ENCODE peak calls at places on chromosomes 13 and 19, in five cellular contexts. One of them, this sample, is unnamed.

GRCh38 chr13:75481176-75482069 is 546 bp downstream of the TBC1D4 start:
- DNase-seq in caudate nucleus: peak
- DNase-seq in neural progenitor cell: peak
- DNase-seq in OCI-LY7: peak
- DNase-seq in heart right ventricle: peak
- DNase-seq in this sample: peak

GRCh38 chr19:7395360-7395781 is 46.6 kb downstream of the ARHGEF18 start:
- DNase-seq in caudate nucleus: no peak
- DNase-seq in neural progenitor cell: peak
- DNase-seq in OCI-LY7: no peak
- DNase-seq in heart right ventricle: no peak
- DNase-seq in this sample: no peak

GRCh38 chr13:35086667-35087066 is 144.6 kb downstream of the NBEA start:
- DNase-seq in caudate nucleus: no peak
- DNase-seq in neural progenitor cell: no peak
- DNase-seq in OCI-LY7: no peak
- DNase-seq in heart right ventricle: no peak
- DNase-seq in this sample: no peak

GRCh38 chr13:51782026-51782710 is 21.8 kb downstream of the DHRS12 start:
- DNase-seq in caudate nucleus: no peak
- DNase-seq in neural progenitor cell: no peak
- DNase-seq in OCI-LY7: no peak
- DNase-seq in heart right ventricle: no peak
- DNase-seq in this sample: no peak

GRCh38 chr19:4198467-4199126 is 16.1 kb downstream of the ANKRD24 start:
- DNase-seq in caudate nucleus: no peak
- DNase-seq in neural progenitor cell: no peak
- DNase-seq in OCI-LY7: no peak
- DNase-seq in heart right ventricle: no peak
- DNase-seq in this sample: no peak

GRCh38 chr19:38843175-38843758 is 6.5 kb downstream of the HNRNPL start:
- DNase-seq in caudate nucleus: no peak
- DNase-seq in neural progenitor cell: no peak
- DNase-seq in OCI-LY7: no peak
- DNase-seq in heart right ventricle: no peak
- DNase-seq in this sample: no peak

GRCh38 chr19:3057275-3057714 is 5.0 kb downstream of the TLE5 start:
- DNase-seq in caudate nucleus: peak
- DNase-seq in neural progenitor cell: no peak
- DNase-seq in OCI-LY7: no peak
- DNase-seq in heart right ventricle: peak
- DNase-seq in this sample: peak

GRCh38 chr13:76754414-76754813 is 131.8 kb downstream of the KCTD12 start:
- DNase-seq in caudate nucleus: no peak
- DNase-seq in neural progenitor cell: no peak
- DNase-seq in OCI-LY7: no peak
- DNase-seq in heart right ventricle: peak
- DNase-seq in this sample: no peak

GRCh38 chr19:10009269-10009665 is 1.0 kb downstream of the COL5A3 start:
- DNase-seq in caudate nucleus: no peak
- DNase-seq in neural progenitor cell: peak
- DNase-seq in OCI-LY7: no peak
- DNase-seq in heart right ventricle: peak
- DNase-seq in this sample: peak

GRCh38 chr19:8116437-8117293 is 32.7 kb downstream of the FBN3 start:
- DNase-seq in caudate nucleus: no peak
- DNase-seq in neural progenitor cell: no peak
- DNase-seq in OCI-LY7: peak
- DNase-seq in heart right ventricle: no peak
- DNase-seq in this sample: no peak

GRCh38 chr19:56748443-56748842 is 76.9 kb upstream of the ZNF835 start:
- DNase-seq in caudate nucleus: no peak
- DNase-seq in neural progenitor cell: no peak
- DNase-seq in OCI-LY7: peak
- DNase-seq in heart right ventricle: no peak
- DNase-seq in this sample: no peak

GRCh38 chr13:35600137-35600536 is 123.6 kb upstream of the MAB21L1 start:
- DNase-seq in caudate nucleus: no peak
- DNase-seq in neural progenitor cell: no peak
- DNase-seq in OCI-LY7: no peak
- DNase-seq in heart right ventricle: no peak
- DNase-seq in this sample: no peak

GRCh38 chr19:38676023-38676877 is 28.8 kb downstream of the ACTN4 start:
- DNase-seq in caudate nucleus: no peak
- DNase-seq in neural progenitor cell: no peak
- DNase-seq in OCI-LY7: peak
- DNase-seq in heart right ventricle: peak
- DNase-seq in this sample: no peak

GRCh38 chr13:52383362-52383761 is 22.6 kb downstream of the THSD1 start:
- DNase-seq in caudate nucleus: no peak
- DNase-seq in neural progenitor cell: no peak
- DNase-seq in OCI-LY7: no peak
- DNase-seq in heart right ventricle: no peak
- DNase-seq in this sample: no peak

GRCh38 chr19:55340784-55341147 is 1.1 kb downstream of the KMT5C start:
- DNase-seq in caudate nucleus: no peak
- DNase-seq in neural progenitor cell: peak
- DNase-seq in OCI-LY7: no peak
- DNase-seq in heart right ventricle: no peak
- DNase-seq in this sample: no peak

DNA sequence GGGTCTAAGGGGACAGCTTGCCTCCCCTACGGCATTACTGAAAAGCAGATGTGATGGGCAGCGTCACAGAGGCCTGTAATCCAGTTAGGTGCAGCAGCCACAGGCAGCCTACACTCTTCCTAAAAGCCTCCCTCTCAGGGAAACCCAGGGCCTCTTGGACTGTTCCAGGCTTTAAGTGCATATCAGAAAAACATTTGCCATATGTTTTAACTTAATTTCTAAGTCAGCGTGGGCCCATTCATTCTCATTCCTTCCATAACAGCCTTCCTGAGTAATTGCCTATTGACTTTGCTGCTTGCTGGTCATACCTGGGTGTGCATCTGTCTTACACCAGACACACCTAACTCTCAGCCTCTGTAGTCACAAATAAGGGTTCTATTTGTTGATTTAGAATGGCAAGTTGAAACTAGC is 135.6 kb upstream of the SERP2 start:
- DNase-seq in caudate nucleus: no peak
- DNase-seq in neural progenitor cell: no peak
- DNase-seq in OCI-LY7: no peak
- DNase-seq in heart right ventricle: no peak
- DNase-seq in this sample: no peak
- H3K27ac ChIP-seq in caudate nucleus: peak
- H3K27ac ChIP-seq in neural progenitor cell: no peak
- H3K27ac ChIP-seq in OCI-LY7: no peak
- H3K27ac ChIP-seq in heart right ventricle: peak
- H3K27ac ChIP-seq in this sample: peak

DNA sequence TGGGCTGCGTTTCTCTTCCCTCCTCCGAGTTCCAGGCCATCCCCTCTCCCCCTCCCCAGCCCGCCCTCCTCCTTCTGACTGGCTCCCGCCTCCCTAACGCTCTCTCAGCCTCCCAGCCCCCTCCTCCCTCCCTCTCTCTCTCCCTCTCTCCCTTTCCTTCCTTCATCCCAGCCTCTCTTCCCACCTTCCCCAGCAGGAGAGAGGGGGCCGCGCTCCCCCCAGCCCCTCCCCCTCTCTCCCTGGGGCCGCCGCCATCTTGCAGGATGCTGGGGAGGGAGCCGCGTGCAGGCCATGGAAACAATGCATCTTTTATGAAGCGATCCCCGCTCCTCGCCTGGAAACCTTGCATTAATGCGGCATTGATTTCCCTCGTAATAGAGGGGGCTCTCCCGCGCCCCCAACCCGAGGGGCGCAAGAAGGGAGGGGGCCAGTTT is 42.6 kb upstream of the ADGRL1 start:
- DNase-seq in caudate nucleus: peak
- DNase-seq in neural progenitor cell: peak
- DNase-seq in OCI-LY7: peak
- DNase-seq in heart right ventricle: peak
- DNase-seq in this sample: peak
- H3K27ac ChIP-seq in caudate nucleus: peak
- H3K27ac ChIP-seq in neural progenitor cell: peak
- H3K27ac ChIP-seq in OCI-LY7: peak
- H3K27ac ChIP-seq in heart right ventricle: no peak
- H3K27ac ChIP-seq in this sample: peak

GRCh38 chr13:33453911-33454310 is 168.4 kb upstream of the STARD13 start:
- DNase-seq in caudate nucleus: no peak
- DNase-seq in neural progenitor cell: no peak
- DNase-seq in OCI-LY7: no peak
- DNase-seq in heart right ventricle: no peak
- DNase-seq in this sample: no peak

GRCh38 chr13:33455291-33455690 is 169.7 kb upstream of the STARD13 start:
- DNase-seq in caudate nucleus: no peak
- DNase-seq in neural progenitor cell: no peak
- DNase-seq in OCI-LY7: no peak
- DNase-seq in heart right ventricle: no peak
- DNase-seq in this sample: no peak

GRCh38 chr13:33454844-33455256 is 169.3 kb upstream of the STARD13 start:
- DNase-seq in caudate nucleus: no peak
- DNase-seq in neural progenitor cell: no peak
- DNase-seq in OCI-LY7: no peak
- DNase-seq in heart right ventricle: no peak
- DNase-seq in this sample: no peak

GRCh38 chr13:33450956-33451709 is 165.6 kb upstream of the STARD13 start:
- DNase-seq in caudate nucleus: no peak
- DNase-seq in neural progenitor cell: no peak
- DNase-seq in OCI-LY7: no peak
- DNase-seq in heart right ventricle: no peak
- DNase-seq in this sample: no peak

GRCh38 chr13:33452873-33453558 is 167.5 kb upstream of the STARD13 start:
- DNase-seq in caudate nucleus: no peak
- DNase-seq in neural progenitor cell: no peak
- DNase-seq in OCI-LY7: no peak
- DNase-seq in heart right ventricle: peak
- DNase-seq in this sample: no peak
- H3K27ac ChIP-seq in caudate nucleus: no peak
- H3K27ac ChIP-seq in neural progenitor cell: no peak
- H3K27ac ChIP-seq in OCI-LY7: no peak
- H3K27ac ChIP-seq in heart right ventricle: no peak
- H3K27ac ChIP-seq in this sample: no peak

GRCh38 chr13:73335226-73335625 is 276.4 kb downstream of the KLF5 start:
- DNase-seq in caudate nucleus: no peak
- DNase-seq in neural progenitor cell: no peak
- DNase-seq in OCI-LY7: no peak
- DNase-seq in heart right ventricle: no peak
- DNase-seq in this sample: no peak
- H3K27ac ChIP-seq in caudate nucleus: no peak
- H3K27ac ChIP-seq in neural progenitor cell: no peak
- H3K27ac ChIP-seq in OCI-LY7: no peak
- H3K27ac ChIP-seq in heart right ventricle: no peak
- H3K27ac ChIP-seq in this sample: no peak

GRCh38 chr19:13064092-13064489 is 38.6 kb downstream of the LYL1 start:
- DNase-seq in caudate nucleus: no peak
- DNase-seq in neural progenitor cell: no peak
- DNase-seq in OCI-LY7: no peak
- DNase-seq in heart right ventricle: no peak
- DNase-seq in this sample: no peak

GRCh38 chr19:13068064-13068807 is 34.4 kb downstream of the LYL1 start:
- DNase-seq in caudate nucleus: no peak
- DNase-seq in neural progenitor cell: no peak
- DNase-seq in OCI-LY7: no peak
- DNase-seq in heart right ventricle: no peak
- DNase-seq in this sample: peak

GRCh38 chr19:13066231-13066630 is 36.4 kb downstream of the LYL1 start:
- DNase-seq in caudate nucleus: no peak
- DNase-seq in neural progenitor cell: no peak
- DNase-seq in OCI-LY7: no peak
- DNase-seq in heart right ventricle: no peak
- DNase-seq in this sample: no peak

GRCh38 chr19:13069415-13070369 is 33.0 kb downstream of the LYL1 start:
- DNase-seq in caudate nucleus: no peak
- DNase-seq in neural progenitor cell: no peak
- DNase-seq in OCI-LY7: no peak
- DNase-seq in heart right ventricle: no peak
- DNase-seq in this sample: no peak

GRCh38 chr19:13066933-13067831 is 35.5 kb downstream of the LYL1 start:
- DNase-seq in caudate nucleus: no peak
- DNase-seq in neural progenitor cell: no peak
- DNase-seq in OCI-LY7: no peak
- DNase-seq in heart right ventricle: no peak
- DNase-seq in this sample: no peak
- H3K27ac ChIP-seq in caudate nucleus: peak
- H3K27ac ChIP-seq in neural progenitor cell: no peak
- H3K27ac ChIP-seq in OCI-LY7: no peak
- H3K27ac ChIP-seq in heart right ventricle: peak
- H3K27ac ChIP-seq in this sample: peak

GRCh38 chr13:99354371-99354951 is 47.3 kb upstream of the GPR183 start:
- DNase-seq in caudate nucleus: no peak
- DNase-seq in neural progenitor cell: no peak
- DNase-seq in OCI-LY7: no peak
- DNase-seq in heart right ventricle: no peak
- DNase-seq in this sample: no peak

GRCh38 chr13:99352351-99353271 is 45.4 kb upstream of the GPR183 start:
- DNase-seq in caudate nucleus: no peak
- DNase-seq in neural progenitor cell: no peak
- DNase-seq in OCI-LY7: no peak
- DNase-seq in heart right ventricle: no peak
- DNase-seq in this sample: no peak

GRCh38 chr13:99355267-99356215 is 48.3 kb upstream of the GPR183 start:
- DNase-seq in caudate nucleus: no peak
- DNase-seq in neural progenitor cell: no peak
- DNase-seq in OCI-LY7: no peak
- DNase-seq in heart right ventricle: no peak
- DNase-seq in this sample: no peak

GRCh38 chr13:99351772-99352171 is 44.6 kb upstream of the GPR183 start:
- DNase-seq in caudate nucleus: no peak
- DNase-seq in neural progenitor cell: no peak
- DNase-seq in OCI-LY7: no peak
- DNase-seq in heart right ventricle: no peak
- DNase-seq in this sample: no peak

GRCh38 chr13:99353836-99354235 is 46.6 kb upstream of the GPR183 start:
- DNase-seq in caudate nucleus: no peak
- DNase-seq in neural progenitor cell: no peak
- DNase-seq in OCI-LY7: no peak
- DNase-seq in heart right ventricle: no peak
- DNase-seq in this sample: no peak
- H3K27ac ChIP-seq in caudate nucleus: no peak
- H3K27ac ChIP-seq in neural progenitor cell: no peak
- H3K27ac ChIP-seq in OCI-LY7: no peak
- H3K27ac ChIP-seq in heart right ventricle: no peak
- H3K27ac ChIP-seq in this sample: no peak

GRCh38 chr13:22427041-22427440 is 753.7 kb upstream of the SGCG start:
- DNase-seq in caudate nucleus: no peak
- DNase-seq in neural progenitor cell: no peak
- DNase-seq in OCI-LY7: no peak
- DNase-seq in heart right ventricle: no peak
- DNase-seq in this sample: no peak
- H3K27ac ChIP-seq in caudate nucleus: no peak
- H3K27ac ChIP-seq in neural progenitor cell: no peak
- H3K27ac ChIP-seq in OCI-LY7: no peak
- H3K27ac ChIP-seq in heart right ventricle: peak
- H3K27ac ChIP-seq in this sample: no peak

This sample was measured in substantia nigra.